ENCODE peak calls at places on chromosome 18, in five cellular contexts. One of them, this sample, is unnamed.

GRCh38 chr18:26454192-26454591 is 94.2 kb downstream of the KCTD1 start:
- DNase-seq in breast epithelium: no peak
- DNase-seq in tibial nerve: no peak
- DNase-seq in PC-9: no peak
- DNase-seq in cardiac muscle cell: no peak
- DNase-seq in this sample: no peak

GRCh38 chr18:25710981-25711380 is 359.0 kb upstream of the ZNF521 start:
- DNase-seq in breast epithelium: no peak
- DNase-seq in tibial nerve: no peak
- DNase-seq in PC-9: no peak
- DNase-seq in cardiac muscle cell: no peak
- DNase-seq in this sample: no peak

GRCh38 chr18:48222118-48222517 is 187.1 kb downstream of the ZBTB7C start:
- DNase-seq in breast epithelium: peak
- DNase-seq in tibial nerve: no peak
- DNase-seq in PC-9: peak
- DNase-seq in cardiac muscle cell: peak
- DNase-seq in this sample: no peak

GRCh38 chr18:76169733-76170132 is 325.3 kb downstream of the ZNF516 start:
- DNase-seq in breast epithelium: no peak
- DNase-seq in tibial nerve: no peak
- DNase-seq in PC-9: no peak
- DNase-seq in cardiac muscle cell: no peak
- DNase-seq in this sample: no peak

GRCh38 chr18:75544051-75544481 is 116.6 kb upstream of the SMIM21 start:
- DNase-seq in breast epithelium: no peak
- DNase-seq in tibial nerve: no peak
- DNase-seq in PC-9: no peak
- DNase-seq in cardiac muscle cell: peak
- DNase-seq in this sample: no peak

GRCh38 chr18:44602380-44602779 is 78.3 kb upstream of the SETBP1 start:
- DNase-seq in breast epithelium: no peak
- DNase-seq in tibial nerve: no peak
- DNase-seq in PC-9: peak
- DNase-seq in cardiac muscle cell: peak
- DNase-seq in this sample: no peak

GRCh38 chr18:75133721-75134645 is 75.0 kb downstream of the PTGR3 start:
- DNase-seq in breast epithelium: peak
- DNase-seq in tibial nerve: no peak
- DNase-seq in PC-9: no peak
- DNase-seq in cardiac muscle cell: no peak
- DNase-seq in this sample: no peak

GRCh38 chr18:3892141-3892540 is 442.2 kb downstream of the TGIF1 start:
- DNase-seq in breast epithelium: no peak
- DNase-seq in tibial nerve: no peak
- DNase-seq in PC-9: no peak
- DNase-seq in cardiac muscle cell: no peak
- DNase-seq in this sample: no peak

GRCh38 chr18:36440614-36441013 is 143.1 kb downstream of the FHOD3 start:
- DNase-seq in breast epithelium: no peak
- DNase-seq in tibial nerve: no peak
- DNase-seq in PC-9: peak
- DNase-seq in cardiac muscle cell: no peak
- DNase-seq in this sample: no peak

GRCh38 chr18:1487457-1487856 is 582.8 kb downstream of the ADCYAP1 start:
- DNase-seq in breast epithelium: no peak
- DNase-seq in tibial nerve: no peak
- DNase-seq in PC-9: no peak
- DNase-seq in cardiac muscle cell: no peak
- DNase-seq in this sample: no peak

GRCh38 chr18:63817441-63818051 is 42.3 kb downstream of the SERPINB7 start:
- DNase-seq in breast epithelium: no peak
- DNase-seq in tibial nerve: no peak
- DNase-seq in PC-9: no peak
- DNase-seq in cardiac muscle cell: peak
- DNase-seq in this sample: no peak

GRCh38 chr18:35086704-35087103 is 45.5 kb downstream of the MAPRE2 start:
- DNase-seq in breast epithelium: no peak
- DNase-seq in tibial nerve: no peak
- DNase-seq in PC-9: no peak
- DNase-seq in cardiac muscle cell: no peak
- DNase-seq in this sample: no peak

GRCh38 chr18:32919799-32920198 is 147.0 kb upstream of the KLHL14 start:
- DNase-seq in breast epithelium: no peak
- DNase-seq in tibial nerve: no peak
- DNase-seq in PC-9: no peak
- DNase-seq in cardiac muscle cell: no peak
- DNase-seq in this sample: no peak

GRCh38 chr18:64720781-64721464 is 572.0 kb upstream of the LINC00305 start:
- DNase-seq in breast epithelium: no peak
- DNase-seq in tibial nerve: no peak
- DNase-seq in PC-9: no peak
- DNase-seq in cardiac muscle cell: no peak
- DNase-seq in this sample: no peak

GRCh38 chr18:59268722-59269562 is 4.3 kb downstream of the RAX start:
- DNase-seq in breast epithelium: no peak
- DNase-seq in tibial nerve: no peak
- DNase-seq in PC-9: no peak
- DNase-seq in cardiac muscle cell: peak
- DNase-seq in this sample: no peak

GRCh38 chr18:37634516-37634915 is 68.9 kb upstream of the CELF4 start:
- DNase-seq in breast epithelium: no peak
- DNase-seq in tibial nerve: no peak
- DNase-seq in PC-9: no peak
- DNase-seq in cardiac muscle cell: no peak
- DNase-seq in this sample: no peak

GRCh38 chr18:4360221-4360715 is 94.8 kb downstream of the DLGAP1 start:
- DNase-seq in breast epithelium: no peak
- DNase-seq in tibial nerve: no peak
- DNase-seq in PC-9: no peak
- DNase-seq in cardiac muscle cell: no peak
- DNase-seq in this sample: no peak

GRCh38 chr18:2466978-2467377 is 104.3 kb downstream of the METTL4 start:
- DNase-seq in breast epithelium: no peak
- DNase-seq in tibial nerve: no peak
- DNase-seq in PC-9: no peak
- DNase-seq in cardiac muscle cell: no peak
- DNase-seq in this sample: no peak

GRCh38 chr18:50473896-50474295 is 86.0 kb upstream of the MAPK4 start:
- DNase-seq in breast epithelium: no peak
- DNase-seq in tibial nerve: no peak
- DNase-seq in PC-9: no peak
- DNase-seq in cardiac muscle cell: no peak
- DNase-seq in this sample: no peak

GRCh38 chr18:37483221-37483971 is 82.2 kb downstream of the CELF4 start:
- DNase-seq in breast epithelium: no peak
- DNase-seq in tibial nerve: no peak
- DNase-seq in PC-9: no peak
- DNase-seq in cardiac muscle cell: peak
- DNase-seq in this sample: no peak

GRCh38 chr18:78730564-78731422 is 248.8 kb upstream of the SALL3 start:
- DNase-seq in breast epithelium: no peak
- DNase-seq in tibial nerve: no peak
- DNase-seq in PC-9: no peak
- DNase-seq in cardiac muscle cell: no peak
- DNase-seq in this sample: no peak

GRCh38 chr18:78673516-78674321 is 305.9 kb upstream of the SALL3 start:
- DNase-seq in breast epithelium: no peak
- DNase-seq in tibial nerve: no peak
- DNase-seq in PC-9: no peak
- DNase-seq in cardiac muscle cell: no peak
- DNase-seq in this sample: no peak

GRCh38 chr18:3713166-3713565 is 263.2 kb downstream of the TGIF1 start:
- DNase-seq in breast epithelium: no peak
- DNase-seq in tibial nerve: no peak
- DNase-seq in PC-9: no peak
- DNase-seq in cardiac muscle cell: peak
- DNase-seq in this sample: no peak

GRCh38 chr18:13239557-13239956 is 21.0 kb downstream of the LDLRAD4 start:
- DNase-seq in breast epithelium: peak
- DNase-seq in tibial nerve: no peak
- DNase-seq in PC-9: no peak
- DNase-seq in cardiac muscle cell: no peak
- DNase-seq in this sample: no peak

GRCh38 chr18:44986933-44987332 is 306.2 kb downstream of the SETBP1 start:
- DNase-seq in breast epithelium: no peak
- DNase-seq in tibial nerve: no peak
- DNase-seq in PC-9: no peak
- DNase-seq in cardiac muscle cell: peak
- DNase-seq in this sample: no peak

GRCh38 chr18:25284278-25284677 is 67.7 kb downstream of the ZNF521 start:
- DNase-seq in breast epithelium: no peak
- DNase-seq in tibial nerve: no peak
- DNase-seq in PC-9: no peak
- DNase-seq in cardiac muscle cell: no peak
- DNase-seq in this sample: no peak

DNA sequence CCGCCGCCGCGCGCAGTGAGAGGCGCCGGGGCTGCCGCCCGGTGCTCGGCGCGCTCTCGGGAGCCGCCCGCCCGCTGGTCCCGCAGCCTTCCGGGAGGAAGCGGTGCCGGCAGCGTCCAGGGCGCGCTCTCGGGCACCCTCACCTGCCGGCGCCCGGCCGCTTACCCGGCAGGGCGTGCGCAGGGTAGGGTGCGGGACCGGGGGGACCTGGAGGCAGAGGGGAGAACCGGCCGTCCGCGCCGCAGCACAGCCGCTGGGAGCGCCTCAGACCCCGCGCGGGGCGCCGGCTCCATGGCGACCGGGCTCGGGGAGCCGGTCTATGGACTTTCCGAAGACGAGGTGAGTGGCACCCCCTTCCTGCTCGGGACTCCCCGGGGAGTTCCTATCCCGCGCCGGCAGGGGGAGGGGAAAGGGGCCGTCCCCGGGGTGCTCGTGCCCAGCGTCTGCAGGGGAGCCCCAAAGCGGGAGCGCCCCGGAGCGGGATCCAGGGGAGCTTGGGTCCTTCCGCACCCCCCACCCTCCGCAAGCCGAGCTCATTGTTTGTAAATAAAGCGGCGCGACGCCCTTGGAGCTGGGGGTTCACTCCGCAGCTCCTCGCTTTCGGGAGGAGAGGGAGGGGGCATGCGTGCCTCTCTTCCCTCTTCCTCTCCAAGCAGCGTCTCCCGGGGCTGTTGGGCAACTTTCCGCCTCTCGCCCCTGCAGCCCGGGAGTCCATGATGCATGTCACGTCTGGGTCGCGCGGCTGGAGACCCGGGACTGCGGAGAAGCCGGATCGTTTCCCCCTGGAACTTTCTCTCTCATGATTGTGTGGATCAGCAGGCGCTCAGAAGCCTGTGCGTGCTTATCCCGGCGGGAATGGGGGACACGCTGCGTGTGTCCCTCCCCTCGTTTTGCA is 591 bp downstream of the NEDD4L start:
- DNase-seq in breast epithelium: peak
- DNase-seq in tibial nerve: peak
- DNase-seq in PC-9: peak
- DNase-seq in cardiac muscle cell: peak
- DNase-seq in this sample: no peak
- H3K27ac ChIP-seq in breast epithelium: peak
- H3K27ac ChIP-seq in tibial nerve: peak
- H3K27ac ChIP-seq in PC-9: peak
- H3K27ac ChIP-seq in cardiac muscle cell: peak
- H3K27ac ChIP-seq in this sample: peak

GRCh38 chr18:9337875-9338274 is 3.3 kb downstream of the TWSG1 start:
- DNase-seq in breast epithelium: no peak
- DNase-seq in tibial nerve: no peak
- DNase-seq in PC-9: no peak
- DNase-seq in cardiac muscle cell: no peak
- DNase-seq in this sample: no peak

GRCh38 chr18:9336827-9337226 is 2.3 kb downstream of the TWSG1 start:
- DNase-seq in breast epithelium: no peak
- DNase-seq in tibial nerve: no peak
- DNase-seq in PC-9: no peak
- DNase-seq in cardiac muscle cell: no peak
- DNase-seq in this sample: no peak

GRCh38 chr18:9333441-9334350 is 877 bp upstream of the TWSG1 start:
- DNase-seq in breast epithelium: no peak
- DNase-seq in tibial nerve: no peak
- DNase-seq in PC-9: peak
- DNase-seq in cardiac muscle cell: no peak
- DNase-seq in this sample: no peak

GRCh38 chr18:9335255-9336045 is 877 bp downstream of the TWSG1 start:
- DNase-seq in breast epithelium: no peak
- DNase-seq in tibial nerve: no peak
- DNase-seq in PC-9: no peak
- DNase-seq in cardiac muscle cell: peak
- DNase-seq in this sample: no peak

GRCh38 chr18:9334351-9335254 is at the start of gene TWSG1:
- DNase-seq in breast epithelium: peak
- DNase-seq in tibial nerve: peak
- DNase-seq in PC-9: peak
- DNase-seq in cardiac muscle cell: peak
- DNase-seq in this sample: peak
- H3K27ac ChIP-seq in breast epithelium: peak
- H3K27ac ChIP-seq in tibial nerve: peak
- H3K27ac ChIP-seq in PC-9: no peak
- H3K27ac ChIP-seq in cardiac muscle cell: peak
- H3K27ac ChIP-seq in this sample: peak

GRCh38 chr18:55857409-55857808 is 269.4 kb upstream of the TCF4 start:
- DNase-seq in breast epithelium: no peak
- DNase-seq in tibial nerve: no peak
- DNase-seq in PC-9: no peak
- DNase-seq in cardiac muscle cell: no peak
- DNase-seq in this sample: no peak

GRCh38 chr18:55858661-55859111 is 270.7 kb upstream of the TCF4 start:
- DNase-seq in breast epithelium: no peak
- DNase-seq in tibial nerve: no peak
- DNase-seq in PC-9: no peak
- DNase-seq in cardiac muscle cell: peak
- DNase-seq in this sample: no peak

GRCh38 chr18:55861266-55861665 is 273.3 kb upstream of the TCF4 start:
- DNase-seq in breast epithelium: no peak
- DNase-seq in tibial nerve: no peak
- DNase-seq in PC-9: no peak
- DNase-seq in cardiac muscle cell: peak
- DNase-seq in this sample: peak

GRCh38 chr18:55857961-55858360 is 270.0 kb upstream of the TCF4 start:
- DNase-seq in breast epithelium: no peak
- DNase-seq in tibial nerve: no peak
- DNase-seq in PC-9: no peak
- DNase-seq in cardiac muscle cell: no peak
- DNase-seq in this sample: no peak

GRCh38 chr18:55859116-55859515 is 271.1 kb upstream of the TCF4 start:
- DNase-seq in breast epithelium: no peak
- DNase-seq in tibial nerve: no peak
- DNase-seq in PC-9: no peak
- DNase-seq in cardiac muscle cell: no peak
- DNase-seq in this sample: no peak
- H3K27ac ChIP-seq in breast epithelium: no peak
- H3K27ac ChIP-seq in tibial nerve: no peak
- H3K27ac ChIP-seq in PC-9: no peak
- H3K27ac ChIP-seq in cardiac muscle cell: no peak
- H3K27ac ChIP-seq in this sample: peak

DNA sequence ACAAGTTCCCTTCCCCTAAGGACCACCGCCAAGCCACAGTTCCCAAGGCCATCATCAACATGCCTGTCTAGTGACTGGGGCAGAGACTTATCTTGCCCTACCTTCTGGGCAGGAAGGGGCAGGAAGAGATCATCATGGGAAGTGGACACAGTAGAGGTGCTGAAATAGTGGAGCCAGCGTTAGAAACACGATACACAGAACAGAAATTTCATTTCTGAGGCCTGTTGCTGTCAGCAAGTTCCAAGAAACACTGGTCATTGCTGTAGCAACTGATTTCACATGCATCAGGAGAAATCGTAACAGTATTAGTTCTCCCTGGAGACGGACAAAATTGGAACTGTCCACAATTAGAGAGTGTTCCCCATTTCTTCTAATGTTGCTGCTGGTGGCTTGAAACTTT is 83.0 kb downstream of the COLEC12 start:
- DNase-seq in breast epithelium: no peak
- DNase-seq in tibial nerve: no peak
- DNase-seq in PC-9: no peak
- DNase-seq in cardiac muscle cell: peak
- DNase-seq in this sample: no peak
- H3K27ac ChIP-seq in breast epithelium: no peak
- H3K27ac ChIP-seq in tibial nerve: no peak
- H3K27ac ChIP-seq in PC-9: no peak
- H3K27ac ChIP-seq in cardiac muscle cell: peak
- H3K27ac ChIP-seq in this sample: no peak